ENCODE peak calls at places on chromosomes 3 and 15, in eight cellular contexts. T is activated T-helper 1 cell treated with Interleukin-2 at 50 U/mL for 16 hours; Z is activated CD8-positive, alpha-beta T cell treated with anti-CD3 and anti-CD28 coated beads for 36 hours; X is CD8-positive, alpha-beta memory T cell; Q is right lobe of liver; C is EL; K is COR-L47; V is GM12864. L is an unnamed sample.

GRCh38 chr15:41286665-41287333 is 45.6 kb downstream of the OIP5 start:
- DNase-seq in K (no peak), Z (no peak), T (no peak), C (peak; percentile 51), Q (no peak), V (no peak), X (no peak), L (no peak)

GRCh38 chr3:3799173-3800075 is at the start of gene LRRN1:
- DNase-seq in Q (peak; percentile 67), V (no peak), T (no peak), K (no peak), Z (peak; percentile 84), C (no peak), X (no peak), L (peak; percentile 69)

GRCh38 chr3:171001957-171002694 is 24.4 kb downstream of the SLC2A2 start:
- DNase-seq in V (no peak), Z (no peak), K (no peak), T (no peak), Q (no peak), C (peak; percentile 74), X (no peak), L (no peak)

GRCh38 chr15:97786741-97787140 is 173.8 kb upstream of the ARRDC4 start:
- DNase-seq in Z (no peak), V (no peak), K (no peak), X (no peak), T (no peak), Q (no peak), C (no peak), L (no peak)

GRCh38 chr3:40877651-40878463 is 321.4 kb upstream of the CTNNB1 start:
- DNase-seq in X (no peak), Q (peak; percentile 55), V (no peak), T (no peak), Z (no peak), K (no peak), C (no peak), L (peak; percentile 65)

GRCh38 chr3:124486324-124486723 is 243.9 kb upstream of the UMPS start:
- DNase-seq in Z (no peak), T (no peak), X (no peak), V (no peak), C (no peak), K (no peak), Q (no peak), L (no peak)

GRCh38 chr3:55543228-55543627 is 56.1 kb upstream of the WNT5A start:
- DNase-seq in Q (no peak), K (no peak), C (peak; percentile 46), X (no peak), V (no peak), T (no peak), Z (no peak), L (no peak)

GRCh38 chr3:124985358-124985757 is 50.8 kb upstream of the MUC13 start:
- DNase-seq in C (peak; percentile 91), X (no peak), T (no peak), Q (no peak), V (no peak), K (no peak), Z (no peak), L (no peak)

GRCh38 chr15:63187589-63188226 is 1.7 kb upstream of the RAB8B start:
- DNase-seq in Z (no peak), X (no peak), T (no peak), K (no peak), V (no peak), Q (no peak), C (no peak), L (no peak)

L was measured in psoas muscle.